ENCODE peak calls at places on chromosomes 12 and 14, in four cellular contexts. O is HEK293T; W is ELF-1; U is stimulated activated naive CD8-positive, alpha-beta T cell treated with anti-CD3 and anti-CD28 coated beads, Interleukin-15, amount 100 ng/mL, for 72 hours. F is an unnamed sample.
A peak's percentile ranks its signal among the peaks of the same experiment; 100 is the strongest.

GRCh38 chr12:116878567-116879508 is 2.4 kb downstream of the HRK start:
- DNase-seq in O (peak; percentile 46), U (no peak), W (peak; percentile 73), F (no peak)

GRCh38 chr12:14723763-14724162 is 27.4 kb upstream of the GUCY2C start:
- DNase-seq in O (peak; percentile 55), U (peak; percentile 51), W (peak; percentile 54), F (peak; percentile 17)

GRCh38 chr14:22549981-22550670 is 38.9 kb downstream of the DAD1 start:
- DNase-seq in O (no peak), W (no peak), U (peak; percentile 90), F (peak; percentile 78)

GRCh38 chr12:5912437-5913334 is 32.4 kb downstream of the ANO2 start:
- DNase-seq in W (peak; percentile 75), U (no peak), O (peak; percentile 50), F (no peak)

GRCh38 chr12:30847259-30847658 is 79.3 kb upstream of the TSPAN11 start:
- DNase-seq in U (peak; percentile 22), W (peak; percentile 16), O (no peak), F (peak; percentile 15)

GRCh38 chr14:105774001-105774400 is 247.6 kb downstream of the TMEM121 start:
- DNase-seq in W (peak; percentile 16), O (no peak), U (no peak), F (no peak)

GRCh38 chr14:95143813-95144620 is 13.3 kb downstream of the DICER1 start:
- DNase-seq in O (no peak), U (no peak), W (no peak), F (no peak)

GRCh38 chr14:71348817-71349216 is 441.6 kb downstream of the PCNX1 start:
- DNase-seq in O (no peak), U (no peak), W (no peak), F (no peak)

GRCh38 chr14:93682459-93682858 is 105.8 kb downstream of the PRIMA1 start:
- DNase-seq in U (no peak), O (no peak), W (no peak), F (no peak)

GRCh38 chr12:81759215-81759991 is at the start of gene PPFIA2:
- DNase-seq in W (peak; percentile 37), U (peak; percentile 16), O (peak; percentile 38), F (no peak)

GRCh38 chr12:125186471-125187147 is 121.4 kb downstream of the AACS start:
- DNase-seq in O (peak; percentile 31), U (no peak), W (no peak), F (no peak)

GRCh38 chr14:32635103-32635719 is 303.5 kb upstream of the NPAS3 start:
- DNase-seq in U (no peak), O (no peak), W (no peak), F (no peak)

GRCh38 chr14:95497561-95498011 is 18.9 kb downstream of the SYNE3 start:
- DNase-seq in U (no peak), O (no peak), W (no peak), F (no peak)

GRCh38 chr14:105458571-105458970 is 16.1 kb upstream of the CRIP2 start:
- DNase-seq in O (no peak), W (no peak), U (no peak), F (no peak)

GRCh38 chr12:53806689-53807088 is 54.9 kb upstream of the CISTR start:
- DNase-seq in O (no peak), U (no peak), W (no peak), F (no peak)

GRCh38 chr12:3622732-3623690 is 129.9 kb downstream of the CRACR2A start:
- DNase-seq in O (no peak), W (no peak), U (no peak), F (peak; percentile 23)

GRCh38 chr14:92734618-92735017 is 13.8 kb downstream of the LGMN start:
- DNase-seq in U (no peak), O (no peak), W (no peak), F (no peak)

GRCh38 chr12:58067610-58068387 is 126.4 kb downstream of the ATP23 start:
- DNase-seq in W (no peak), U (no peak), O (no peak), F (no peak)

GRCh38 chr12:111447571-111448265 is 42.0 kb downstream of the SH2B3 start:
- DNase-seq in O (no peak), U (peak; percentile 8), W (no peak), F (no peak)

GRCh38 chr12:57230381-57231155 is 1.1 kb downstream of the SHMT2 start:
- DNase-seq in O (no peak), U (no peak), W (no peak), F (no peak)

GRCh38 chr14:54211562-54212308 is 185.1 kb upstream of the CDKN3 start:
- DNase-seq in W (no peak), U (no peak), O (no peak), F (no peak)

GRCh38 chr12:121030576-121031212 is 8.4 kb downstream of the OASL start:
- DNase-seq in U (no peak), O (no peak), W (peak; percentile 75), F (no peak)

GRCh38 chr12:12606793-12607589 is 4.7 kb upstream of the CREBL2 start:
- DNase-seq in U (no peak), O (no peak), W (no peak), F (no peak)

GRCh38 chr12:113831486-113831885 is 134.6 kb downstream of the RBM19 start:
- DNase-seq in W (no peak), U (no peak), O (no peak), F (no peak)

GRCh38 chr12:11437966-11438365 is 42.6 kb upstream of the PRB2 start:
- DNase-seq in O (no peak), W (no peak), U (no peak), F (no peak)

F was measured in stimulated activated naive B cell treated with anti-CD40 and anti-IgM and Interleukin-4, amounts not matched to agents 10 μg/mL and 1 μg/mL and 100 μg/mL, for 72 hours.